ENCODE peak calls at places on chromosomes 16 and 17, in four cellular contexts. H is CD8-positive, alpha-beta T cell; G is fibroblast of lung; S is prostate gland. V is an unnamed sample.

GRCh38 chr17:19311421-19312215 is 50.9 kb downstream of the B9D1 start:
- DNase-seq in H (no peak), G (peak; percentile 40), S (no peak), V (no peak)

GRCh38 chr17:72632026-72632684 is 460.3 kb downstream of the SLC39A11 start:
- DNase-seq in H (no peak), G (no peak), S (no peak), V (peak; percentile 99)

GRCh38 chr16:87550510-87550961 is 51.8 kb upstream of the JPH3 start:
- DNase-seq in H (peak; percentile 22), G (no peak), S (peak; percentile 10), V (no peak)

GRCh38 chr16:46789075-46789474 is 40.9 kb upstream of the MYLK3 start:
- DNase-seq in H (no peak), G (no peak), S (no peak), V (no peak)

GRCh38 chr17:57948555-57949420 is 6.4 kb downstream of the CUEDC1 start:
- DNase-seq in H (no peak), G (peak; percentile 98), S (no peak), V (no peak)

GRCh38 chr17:7112527-7113108 is 2.0 kb downstream of the ASGR2 start:
- DNase-seq in H (no peak), G (no peak), S (no peak), V (no peak)

GRCh38 chr17:40936976-40937375 is 470 bp downstream of the KRT23 start:
- DNase-seq in H (no peak), G (no peak), S (peak; percentile 19), V (no peak)

GRCh38 chr17:66707051-66707450 is 127.9 kb upstream of the CACNG5 start:
- DNase-seq in H (no peak), G (no peak), S (no peak), V (no peak)

GRCh38 chr17:82351254-82351712 is 7.8 kb upstream of the TEX19 start:
- DNase-seq in H (no peak), G (no peak), S (no peak), V (no peak)

GRCh38 chr17:40329981-40330794 is 21.2 kb downstream of the RARA start:
- DNase-seq in H (no peak), G (no peak), S (peak; percentile 71), V (no peak)

GRCh38 chr17:45296003-45296832 is 20.6 kb downstream of the MAP3K14 start:
- DNase-seq in H (no peak), G (peak; percentile 54), S (no peak), V (no peak)

GRCh38 chr16:79839450-79839849 is 238.9 kb upstream of the MAF start:
- DNase-seq in H (no peak), G (no peak), S (no peak), V (no peak)
- H3K27ac ChIP-seq in H (no peak overlapping the region), G (no peak overlapping the region), S (no peak overlapping the region), V (no peak overlapping the region)

GRCh38 chr16:57798953-57799618 is 3.2 kb downstream of the KIFC3 start:
- DNase-seq in H (no peak), G (no peak), S (no peak), V (no peak)

GRCh38 chr16:57801856-57802634 is at the start of gene KIFC3:
- DNase-seq in H (peak; percentile 30), G (peak; percentile 78), S (peak; percentile 52), V (peak; percentile 47)

GRCh38 chr16:57799619-57800212 is 2.6 kb downstream of the KIFC3 start:
- DNase-seq in H (no peak), G (no peak), S (no peak), V (no peak)

GRCh38 chr16:57801098-57801855 is 1.0 kb downstream of the KIFC3 start:
- DNase-seq in H (no peak), G (peak; percentile 83), S (no peak), V (no peak)

DNA sequence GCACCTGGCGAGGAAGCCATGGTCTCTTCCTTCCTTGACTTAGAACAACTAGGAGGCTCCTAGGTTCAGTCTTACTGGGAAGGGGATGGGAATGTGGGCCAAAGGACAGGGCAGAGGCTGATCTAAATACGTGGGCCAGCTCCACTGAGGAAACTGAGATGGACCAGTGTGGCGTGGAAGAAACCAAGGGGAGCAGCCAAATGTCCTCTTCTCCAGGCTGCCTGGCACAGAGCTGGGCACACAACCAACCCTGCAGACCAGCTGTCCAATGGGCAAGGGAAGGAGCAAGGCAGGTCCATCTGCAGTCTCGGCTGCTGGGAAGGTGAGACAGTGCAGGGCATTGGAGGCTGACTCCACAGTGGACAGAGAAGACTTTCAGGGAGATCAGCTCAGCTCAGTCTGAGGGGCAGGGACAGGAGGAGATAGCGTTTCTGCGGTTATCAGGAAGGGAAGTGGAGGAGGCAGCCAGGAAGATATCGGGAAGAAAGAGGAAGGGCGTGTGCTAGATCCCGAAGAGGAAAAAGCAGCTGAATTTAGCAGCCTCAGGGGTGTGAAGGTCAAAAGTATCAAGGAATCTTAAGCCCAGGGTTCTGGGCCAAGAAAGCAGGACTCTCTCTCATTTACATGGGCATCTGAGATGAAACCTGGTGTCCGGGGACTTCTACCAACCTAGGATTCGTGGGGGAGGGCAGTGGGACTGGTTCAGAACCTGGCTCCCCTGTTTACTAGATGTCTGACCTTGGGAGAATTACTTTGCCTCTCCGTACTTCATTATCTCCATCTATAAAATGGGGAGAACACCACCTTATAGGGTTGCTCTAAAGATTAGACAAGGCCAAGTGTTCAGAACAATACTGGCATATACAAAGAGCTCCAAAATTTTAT is 1.8 kb downstream of the KIFC3 start:
- DNase-seq in H (no peak), G (no peak), S (no peak), V (peak; percentile 46)
- H3K27ac ChIP-seq in H (no peak overlapping the region), G (peak overlapping the region; percentile 92), S (no peak overlapping the region), V (no peak overlapping the region)

GRCh38 chr16:31508706-31509523 is 724 bp upstream of the RUSF1 start:
- DNase-seq in H (no peak), G (peak; percentile 65), S (no peak), V (peak; percentile 36)

GRCh38 chr16:31505483-31505882 is 2.7 kb downstream of the RUSF1 start:
- DNase-seq in H (no peak), G (no peak), S (no peak), V (no peak)

GRCh38 chr16:31507929-31508705 is at the start of gene RUSF1:
- DNase-seq in H (peak; percentile 57), G (peak; percentile 90), S (peak; percentile 91), V (peak; percentile 88)

GRCh38 chr16:31504159-31504558 is 4.0 kb downstream of the RUSF1 start:
- DNase-seq in H (no peak), G (no peak), S (no peak), V (no peak)

DNA sequence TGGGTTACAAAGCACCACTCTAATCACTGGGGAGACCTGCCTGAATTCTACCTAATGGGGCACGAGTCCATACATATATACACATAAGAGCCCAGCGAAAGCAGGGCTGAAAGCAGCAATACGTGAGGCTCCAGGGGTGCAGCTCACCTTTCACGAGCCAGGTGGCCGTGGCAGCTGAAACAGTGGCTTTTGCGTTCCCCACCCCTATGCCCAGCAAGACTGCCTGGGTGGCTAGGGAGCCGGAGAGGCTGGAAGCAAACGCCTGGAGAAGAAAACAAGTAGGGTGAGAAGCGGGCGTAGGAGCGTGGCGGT is 618 bp downstream of the RUSF1 start:
- DNase-seq in H (no peak), G (no peak), S (no peak), V (peak; percentile 22)
- H3K27ac ChIP-seq in H (peak overlapping the region; percentile 89), G (peak overlapping the region; percentile 97), S (peak overlapping the region; percentile 88), V (peak overlapping the region; percentile 78)

GRCh38 chr17:27892542-27892865 is 661 bp downstream of the LYRM9 start:
- DNase-seq in H (no peak), G (no peak), S (no peak), V (no peak)

GRCh38 chr17:27891841-27892240 is 1.3 kb downstream of the LYRM9 start:
- DNase-seq in H (no peak), G (no peak), S (no peak), V (no peak)

GRCh38 chr17:27893834-27894503 is 804 bp upstream of the LYRM9 start:
- DNase-seq in H (no peak), G (no peak), S (no peak), V (no peak)

GRCh38 chr17:27895110-27895895 is 2.1 kb upstream of the LYRM9 start:
- DNase-seq in H (no peak), G (no peak), S (no peak), V (no peak)

DNA sequence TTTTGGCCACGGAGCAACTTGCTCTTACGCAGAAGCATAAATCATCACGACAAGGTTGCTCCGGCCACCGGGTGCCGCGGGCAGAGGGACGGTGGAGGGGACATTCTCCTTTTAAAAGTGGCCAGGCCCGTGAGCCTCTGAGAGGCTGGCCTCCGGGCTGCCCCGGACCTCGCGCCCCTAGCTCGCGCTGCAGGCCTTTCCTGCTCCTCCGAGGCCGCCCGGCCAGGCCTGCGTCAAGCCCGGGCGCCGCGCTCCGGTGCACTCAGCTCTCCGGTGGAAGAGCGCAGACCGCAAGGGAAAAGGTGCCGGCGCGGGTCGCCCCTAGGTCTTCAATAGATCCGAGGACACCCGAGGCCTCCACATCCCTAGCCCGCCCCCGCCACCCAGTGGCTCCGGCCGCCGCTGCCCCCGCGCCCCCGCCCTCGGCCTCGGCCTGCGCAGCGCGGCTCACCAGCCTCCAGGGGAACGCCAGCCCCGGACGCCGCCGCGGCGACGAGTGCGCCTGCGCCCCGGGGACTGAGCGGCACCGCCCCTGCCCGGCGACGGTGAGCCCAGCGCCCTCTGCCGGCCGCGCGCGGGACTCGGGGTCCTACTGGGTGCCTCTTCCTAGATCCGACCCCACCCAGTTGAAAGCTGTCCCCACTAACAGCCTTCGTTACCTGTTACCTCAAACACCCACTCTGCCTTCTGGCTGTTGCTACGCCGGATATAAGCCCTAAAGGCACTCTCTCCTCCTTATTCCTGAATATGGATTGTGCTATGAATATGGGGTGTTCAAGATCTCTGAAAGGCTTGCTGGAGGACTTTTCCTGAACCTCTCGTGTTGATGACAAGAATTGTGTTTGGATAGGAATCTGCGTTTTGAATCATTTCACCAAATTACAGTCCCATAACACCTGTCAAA is at the start of gene LYRM9:
- DNase-seq in H (peak; percentile 84), G (peak; percentile 73), S (peak; percentile 86), V (peak; percentile 82)
- H3K27ac ChIP-seq in H (peak within 1 kb of the TSS; percentile 56), G (peak within 1 kb of the TSS; percentile 46), S (peak within 1 kb of the TSS; percentile 71), V (peak within 1 kb of the TSS; percentile 78)